ENCODE peak calls at places on chromosomes 5 and 9, in six cellular contexts. One of them, this sample, is unnamed.
A peak's percentile ranks its signal among the peaks of the same experiment; 100 is the strongest.

GRCh38 chr5:168740055-168740820 is 161.1 kb upstream of the PANK3 start:
- DNase-seq in breast epithelium: no peak
- DNase-seq in HFF-Myc: no peak
- DNase-seq in neural progenitor cell: no peak
- DNase-seq in sigmoid colon: no peak
- DNase-seq in endothelial cell of umbilical vein: no peak
- DNase-seq in this sample: no peak

GRCh38 chr9:127197861-127198430 is 66.6 kb upstream of the GARNL3 start:
- DNase-seq in breast epithelium: no peak
- DNase-seq in neural progenitor cell: no peak
- DNase-seq in HFF-Myc: no peak
- DNase-seq in endothelial cell of umbilical vein: no peak
- DNase-seq in sigmoid colon: no peak
- DNase-seq in this sample: no peak

GRCh38 chr5:56815657-56816545 is 552 bp downstream of the MAP3K1 start:
- DNase-seq in HFF-Myc: no peak
- DNase-seq in neural progenitor cell: peak; percentile 65
- DNase-seq in sigmoid colon: peak; percentile 68
- DNase-seq in breast epithelium: peak; percentile 25
- DNase-seq in endothelial cell of umbilical vein: peak; percentile 51
- DNase-seq in this sample: no peak

GRCh38 chr9:137273616-137274320 is 3.8 kb upstream of the TOR4A start:
- DNase-seq in breast epithelium: peak; percentile 43
- DNase-seq in HFF-Myc: no peak
- DNase-seq in neural progenitor cell: no peak
- DNase-seq in endothelial cell of umbilical vein: no peak
- DNase-seq in sigmoid colon: no peak
- DNase-seq in this sample: no peak

GRCh38 chr5:111454198-111454606 is 58.1 kb downstream of the STARD4 start:
- DNase-seq in neural progenitor cell: no peak
- DNase-seq in breast epithelium: no peak
- DNase-seq in endothelial cell of umbilical vein: no peak
- DNase-seq in HFF-Myc: peak; percentile 21
- DNase-seq in sigmoid colon: no peak
- DNase-seq in this sample: no peak

GRCh38 chr9:77475641-77476473 is 172.3 kb downstream of the GNA14 start:
- DNase-seq in breast epithelium: no peak
- DNase-seq in HFF-Myc: no peak
- DNase-seq in neural progenitor cell: no peak
- DNase-seq in endothelial cell of umbilical vein: peak; percentile 33
- DNase-seq in sigmoid colon: no peak
- DNase-seq in this sample: no peak

GRCh38 chr5:94469889-94470288 is 148.5 kb downstream of the KIAA0825 start:
- DNase-seq in breast epithelium: no peak
- DNase-seq in neural progenitor cell: no peak
- DNase-seq in HFF-Myc: peak; percentile 93
- DNase-seq in sigmoid colon: no peak
- DNase-seq in endothelial cell of umbilical vein: no peak
- DNase-seq in this sample: no peak

GRCh38 chr9:87333802-87334201 is 163.9 kb upstream of the DAPK1 start:
- DNase-seq in neural progenitor cell: no peak
- DNase-seq in endothelial cell of umbilical vein: no peak
- DNase-seq in sigmoid colon: no peak
- DNase-seq in breast epithelium: no peak
- DNase-seq in HFF-Myc: no peak
- DNase-seq in this sample: no peak

GRCh38 chr5:120599576-120599975 is 135.5 kb downstream of the PRR16 start:
- DNase-seq in breast epithelium: no peak
- DNase-seq in endothelial cell of umbilical vein: no peak
- DNase-seq in sigmoid colon: no peak
- DNase-seq in HFF-Myc: no peak
- DNase-seq in neural progenitor cell: no peak
- DNase-seq in this sample: no peak

GRCh38 chr5:177312649-177313181 is 1.0 kb upstream of the MXD3 start:
- DNase-seq in neural progenitor cell: peak; percentile 73
- DNase-seq in breast epithelium: no peak
- DNase-seq in sigmoid colon: peak; percentile 56
- DNase-seq in HFF-Myc: no peak
- DNase-seq in endothelial cell of umbilical vein: no peak
- DNase-seq in this sample: no peak

GRCh38 chr9:124284237-124284831 is 26.6 kb downstream of the NEK6 start:
- DNase-seq in sigmoid colon: no peak
- DNase-seq in endothelial cell of umbilical vein: no peak
- DNase-seq in HFF-Myc: no peak
- DNase-seq in neural progenitor cell: no peak
- DNase-seq in breast epithelium: no peak
- DNase-seq in this sample: peak; percentile 72

GRCh38 chr9:124285490-124285889 is 27.7 kb downstream of the NEK6 start:
- DNase-seq in endothelial cell of umbilical vein: no peak
- DNase-seq in neural progenitor cell: no peak
- DNase-seq in breast epithelium: no peak
- DNase-seq in HFF-Myc: no peak
- DNase-seq in sigmoid colon: no peak
- DNase-seq in this sample: no peak

GRCh38 chr9:124284940-124285441 is 27.2 kb downstream of the NEK6 start:
- DNase-seq in sigmoid colon: peak; percentile 82
- DNase-seq in neural progenitor cell: no peak
- DNase-seq in endothelial cell of umbilical vein: no peak
- DNase-seq in breast epithelium: no peak
- DNase-seq in HFF-Myc: no peak
- DNase-seq in this sample: no peak

GRCh38 chr9:124286292-124286931 is 28.7 kb downstream of the NEK6 start:
- DNase-seq in endothelial cell of umbilical vein: peak; percentile 85
- DNase-seq in breast epithelium: no peak
- DNase-seq in neural progenitor cell: no peak
- DNase-seq in sigmoid colon: no peak
- DNase-seq in HFF-Myc: peak; percentile 44
- DNase-seq in this sample: peak; percentile 80

GRCh38 chr9:124285903-124286291 is 28.1 kb downstream of the NEK6 start:
- DNase-seq in neural progenitor cell: no peak
- DNase-seq in endothelial cell of umbilical vein: peak; percentile 90
- DNase-seq in HFF-Myc: peak; percentile 72
- DNase-seq in breast epithelium: peak; percentile 63
- DNase-seq in sigmoid colon: peak; percentile 95
- DNase-seq in this sample: peak; percentile 86
- H3K4me3 ChIP-seq in neural progenitor cell: no peak overlapping the region
- H3K4me3 ChIP-seq in endothelial cell of umbilical vein: no peak overlapping the region
- H3K4me3 ChIP-seq in HFF-Myc: no peak overlapping the region
- H3K4me3 ChIP-seq in breast epithelium: no peak overlapping the region
- H3K4me3 ChIP-seq in sigmoid colon: no peak overlapping the region
- H3K4me3 ChIP-seq in this sample: no peak overlapping the region

GRCh38 chr9:88722753-88723152 is 187.8 kb downstream of the NXNL2 start:
- DNase-seq in endothelial cell of umbilical vein: peak; percentile 69
- DNase-seq in breast epithelium: no peak
- DNase-seq in HFF-Myc: no peak
- DNase-seq in sigmoid colon: no peak
- DNase-seq in neural progenitor cell: no peak
- DNase-seq in this sample: no peak
- TF ChIP-seq CTCF in endothelial cell of umbilical vein: peak; percentile 40
- TF ChIP-seq CTCF in breast epithelium: no peak
- TF ChIP-seq CTCF in HFF-Myc: peak; percentile 48
- TF ChIP-seq CTCF in sigmoid colon: no peak
- TF ChIP-seq CTCF in neural progenitor cell: peak; percentile 45
- TF ChIP-seq CTCF in this sample: peak; percentile 83

GRCh38 chr5:139650689-139651501 is 2.7 kb downstream of the CXXC5 start:
- DNase-seq in neural progenitor cell: peak; percentile 83
- DNase-seq in HFF-Myc: no peak
- DNase-seq in breast epithelium: no peak
- DNase-seq in sigmoid colon: peak; percentile 87
- DNase-seq in endothelial cell of umbilical vein: no peak
- DNase-seq in this sample: no peak

GRCh38 chr5:139650031-139650688 is 2.0 kb downstream of the CXXC5 start:
- DNase-seq in neural progenitor cell: peak; percentile 80
- DNase-seq in sigmoid colon: peak; percentile 75
- DNase-seq in breast epithelium: no peak
- DNase-seq in HFF-Myc: no peak
- DNase-seq in endothelial cell of umbilical vein: no peak
- DNase-seq in this sample: no peak

GRCh38 chr5:139651863-139652787 is 4.0 kb downstream of the CXXC5 start:
- DNase-seq in neural progenitor cell: peak; percentile 90
- DNase-seq in breast epithelium: peak; percentile 83
- DNase-seq in HFF-Myc: no peak
- DNase-seq in sigmoid colon: peak; percentile 91
- DNase-seq in endothelial cell of umbilical vein: peak; percentile 73
- DNase-seq in this sample: peak; percentile 95

GRCh38 chr5:139652788-139653241 is 4.7 kb downstream of the CXXC5 start:
- DNase-seq in breast epithelium: no peak
- DNase-seq in HFF-Myc: no peak
- DNase-seq in neural progenitor cell: no peak
- DNase-seq in sigmoid colon: no peak
- DNase-seq in endothelial cell of umbilical vein: no peak
- DNase-seq in this sample: no peak

DNA sequence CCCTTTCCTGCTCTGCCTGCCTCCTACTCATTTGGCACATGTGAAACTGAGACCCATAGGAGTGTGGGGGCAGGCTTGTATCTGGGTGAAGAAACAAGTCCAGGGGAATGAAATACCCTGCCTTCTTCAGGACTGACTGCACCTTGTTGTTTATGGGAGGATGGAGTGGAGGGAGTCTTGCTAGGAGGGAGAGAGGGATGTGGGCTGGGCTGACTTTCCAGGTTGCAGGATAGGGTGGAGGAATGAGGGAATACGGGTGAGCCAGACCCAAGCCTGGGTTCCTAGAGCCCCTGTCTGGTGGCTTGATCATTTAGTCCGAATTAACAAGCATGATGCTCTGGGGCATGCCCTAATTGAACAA is 3.3 kb downstream of the CXXC5 start:
- DNase-seq in HFF-Myc: no peak
- DNase-seq in neural progenitor cell: peak; percentile 34
- DNase-seq in sigmoid colon: peak; percentile 64
- DNase-seq in breast epithelium: no peak
- DNase-seq in endothelial cell of umbilical vein: no peak
- DNase-seq in this sample: no peak
- H3K4me3 ChIP-seq in HFF-Myc: no peak overlapping the region
- H3K4me3 ChIP-seq in neural progenitor cell: peak overlapping the region; percentile 89
- H3K4me3 ChIP-seq in sigmoid colon: no peak overlapping the region
- H3K4me3 ChIP-seq in breast epithelium: peak overlapping the region; percentile 94
- H3K4me3 ChIP-seq in endothelial cell of umbilical vein: no peak overlapping the region
- H3K4me3 ChIP-seq in this sample: peak overlapping the region; percentile 92

DNA sequence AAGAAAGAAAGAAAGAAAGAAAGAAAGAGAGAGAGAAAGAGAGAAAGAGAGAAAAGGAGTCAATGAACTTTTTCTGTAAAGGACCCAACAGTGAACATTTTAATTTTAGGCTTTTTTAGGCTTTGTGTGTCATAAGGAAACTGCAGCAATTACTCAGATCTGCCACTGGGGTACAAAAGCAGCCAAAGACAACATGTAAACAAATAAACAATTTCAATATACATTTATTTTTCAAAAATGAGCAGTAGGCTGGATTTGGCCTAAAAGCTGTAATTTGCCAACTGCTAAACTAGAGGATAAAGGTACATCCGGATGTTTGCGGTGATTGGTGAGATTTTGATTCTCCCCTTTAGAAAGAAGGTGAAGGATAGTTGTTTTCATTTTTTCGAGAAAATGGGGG is 143.6 kb downstream of the CEMIP2 start:
- DNase-seq in breast epithelium: no peak
- DNase-seq in neural progenitor cell: no peak
- DNase-seq in sigmoid colon: no peak
- DNase-seq in endothelial cell of umbilical vein: no peak
- DNase-seq in HFF-Myc: no peak
- DNase-seq in this sample: no peak
- TF ChIP-seq CTCF in breast epithelium: no peak
- TF ChIP-seq CTCF in neural progenitor cell: no peak
- TF ChIP-seq CTCF in sigmoid colon: no peak
- TF ChIP-seq CTCF in endothelial cell of umbilical vein: no peak
- TF ChIP-seq CTCF in HFF-Myc: no peak
- TF ChIP-seq CTCF in this sample: no peak